ENCODE peak calls at places on chromosome 10, in eight cellular contexts. I is GM23338, U is H1, K is K562, F is HepG2, A is HCT116, W is endothelial cell of umbilical vein, Z is GM12878. T is an unnamed sample.

GRCh38 chr10:14160299-14160698 is 170.4 kb downstream of the FRMD4A start:
- DNase-seq in I (no peak), U (no peak), K (no peak), F (no peak), A (no peak), W (no peak), Z (no peak), T (no peak)

GRCh38 chr10:80611481-80611880 is 73.8 kb downstream of the SH2D4B start:
- DNase-seq in I (no peak), U (no peak), K (no peak), F (no peak), A (no peak), W (no peak), Z (no peak), T (no peak)

GRCh38 chr10:32253300-32253699 is 93.7 kb downstream of the EPC1 start:
- DNase-seq in I (no peak), U (peak), K (peak), F (no peak), A (peak), W (no peak), Z (no peak), T (no peak)

GRCh38 chr10:31864834-31865518 is 63.7 kb downstream of the ARHGAP12 start:
- DNase-seq in I (peak), U (no peak), K (no peak), F (peak), A (no peak), W (peak), Z (no peak), T (no peak)

GRCh38 chr10:3068968-3069737 is 1.8 kb downstream of the PFKP start:
- DNase-seq in I (peak), U (no peak), K (peak), F (no peak), A (no peak), W (no peak), Z (no peak), T (no peak)

GRCh38 chr10:47283101-47283630 is 16.8 kb upstream of the GDF10 start:
- DNase-seq in I (no peak), U (no peak), K (no peak), F (no peak), A (no peak), W (no peak), Z (no peak), T (no peak)

GRCh38 chr10:104732222-104732621 is 91.1 kb downstream of the SORCS3 start:
- DNase-seq in I (no peak), U (no peak), K (no peak), F (no peak), A (no peak), W (no peak), Z (no peak), T (no peak)

GRCh38 chr10:87973635-87974034 is 110.2 kb downstream of the PTEN start:
- DNase-seq in I (peak), U (no peak), K (no peak), F (no peak), A (no peak), W (no peak), Z (no peak), T (no peak)

GRCh38 chr10:34097682-34098081 is 717.4 kb downstream of the PARD3 start:
- DNase-seq in I (no peak), U (no peak), K (no peak), F (no peak), A (no peak), W (no peak), Z (no peak), T (no peak)

GRCh38 chr10:126218778-126219649 is 169.3 kb downstream of the ADAM12 start:
- DNase-seq in I (no peak), U (no peak), K (no peak), F (no peak), A (no peak), W (no peak), Z (no peak), T (no peak)

GRCh38 chr10:93576888-93577287 is 10.4 kb downstream of the FFAR4 start:
- DNase-seq in I (no peak), U (no peak), K (no peak), F (no peak), A (no peak), W (no peak), Z (no peak), T (no peak)

GRCh38 chr10:132532784-132533560 is 4.6 kb upstream of the INPP5A start:
- DNase-seq in I (no peak), U (no peak), K (no peak), F (no peak), A (peak), W (no peak), Z (no peak), T (no peak)

GRCh38 chr10:68792115-68792514 is 35.2 kb upstream of the STOX1 start:
- DNase-seq in I (peak), U (no peak), K (no peak), F (no peak), A (no peak), W (peak), Z (no peak), T (no peak)

GRCh38 chr10:67933199-67933598 is 48.7 kb downstream of the SIRT1 start:
- DNase-seq in I (no peak), U (no peak), K (no peak), F (no peak), A (no peak), W (no peak), Z (no peak), T (no peak)

GRCh38 chr10:33279791-33280190 is 54.7 kb downstream of the NRP1 start:
- DNase-seq in I (no peak), U (no peak), K (no peak), F (no peak), A (no peak), W (no peak), Z (no peak), T (no peak)

GRCh38 chr10:102416181-102417094 is 2.1 kb downstream of the PSD start:
- DNase-seq in I (no peak), U (no peak), K (no peak), F (no peak), A (no peak), W (no peak), Z (no peak), T (no peak)

GRCh38 chr10:89404082-89404481 is 10.3 kb upstream of the IFIT5 start:
- DNase-seq in I (no peak), U (peak), K (peak), F (no peak), A (no peak), W (no peak), Z (no peak), T (no peak)

GRCh38 chr10:132466520-132467463 is 69.8 kb downstream of the PWWP2B start:
- DNase-seq in I (no peak), U (no peak), K (no peak), F (no peak), A (no peak), W (no peak), Z (no peak), T (no peak)

GRCh38 chr10:28592953-28593352 is 60.0 kb downstream of the WAC start:
- DNase-seq in I (no peak), U (no peak), K (peak), F (peak), A (peak), W (peak), Z (no peak), T (no peak)

GRCh38 chr10:63548860-63549259 is 27.7 kb downstream of the REEP3 start:
- DNase-seq in I (no peak), U (no peak), K (no peak), F (no peak), A (no peak), W (no peak), Z (no peak), T (no peak)

GRCh38 chr10:68666280-68666760 is 54.7 kb upstream of the CCAR1 start:
- DNase-seq in I (no peak), U (no peak), K (no peak), F (no peak), A (no peak), W (peak), Z (no peak), T (no peak)

GRCh38 chr10:116889066-116889465 is 39.8 kb downstream of the ENO4 start:
- DNase-seq in I (no peak), U (no peak), K (no peak), F (no peak), A (no peak), W (no peak), Z (no peak), T (no peak)

GRCh38 chr10:48564466-48565150 is 40.3 kb downstream of the ARHGAP22 start:
- DNase-seq in I (no peak), U (no peak), K (no peak), F (no peak), A (no peak), W (no peak), Z (no peak), T (no peak)

GRCh38 chr10:6114758-6115410 is 26.1 kb downstream of the RBM17 start:
- DNase-seq in I (no peak), U (no peak), K (no peak), F (no peak), A (no peak), W (peak), Z (no peak), T (no peak)

GRCh38 chr10:65751896-65752295 is 1173.9 kb upstream of the LRRTM3 start:
- DNase-seq in I (no peak), U (no peak), K (no peak), F (no peak), A (no peak), W (no peak), Z (no peak), T (no peak)

GRCh38 chr10:78812571-78813318 is 256.0 kb upstream of the ZMIZ1 start:
- DNase-seq in I (no peak), U (no peak), K (no peak), F (no peak), A (no peak), W (no peak), Z (no peak), T (no peak)

GRCh38 chr10:74047304-74047703 is 49.4 kb downstream of the VCL start:
- DNase-seq in I (no peak), U (no peak), K (no peak), F (no peak), A (no peak), W (no peak), Z (no peak), T (no peak)

GRCh38 chr10:6044651-6045599 is 17.2 kb downstream of the IL2RA start:
- DNase-seq in I (no peak), U (peak), K (no peak), F (no peak), A (no peak), W (no peak), Z (no peak), T (no peak)

GRCh38 chr10:112793197-112793921 is 156.7 kb upstream of the TCF7L2 start:
- DNase-seq in I (no peak), U (peak), K (no peak), F (no peak), A (no peak), W (no peak), Z (no peak), T (no peak)

GRCh38 chr10:110699859-110700468 is 55.8 kb downstream of the RBM20 start:
- DNase-seq in I (no peak), U (no peak), K (no peak), F (no peak), A (no peak), W (no peak), Z (no peak), T (no peak)

GRCh38 chr10:24707445-24707844 is 16.2 kb downstream of the ARHGAP21 start:
- DNase-seq in I (no peak), U (no peak), K (peak), F (no peak), A (no peak), W (no peak), Z (no peak), T (no peak)

GRCh38 chr10:76871697-76872295 is 765.8 kb downstream of the KCNMA1 start:
- DNase-seq in I (no peak), U (no peak), K (no peak), F (no peak), A (no peak), W (no peak), Z (peak), T (no peak)

GRCh38 chr10:84665883-84666463 is 337.6 kb downstream of the CCSER2 start:
- DNase-seq in I (peak), U (peak), K (peak), F (peak), A (peak), W (no peak), Z (no peak), T (no peak)

GRCh38 chr10:36479073-36479472 is 646.3 kb upstream of the ANKRD30A start:
- DNase-seq in I (no peak), U (no peak), K (no peak), F (no peak), A (no peak), W (no peak), Z (no peak), T (no peak)
- TF ChIP-seq EZH2 in I (no peak), U (no peak), K (no peak), F (no peak), A (no peak), W (no peak), Z (no peak), T (no peak)

GRCh38 chr10:98340946-98341345 is 73.0 kb upstream of the LOXL4 start:
- DNase-seq in I (no peak), U (no peak), K (no peak), F (no peak), A (no peak), W (no peak), Z (no peak), T (no peak)
- TF ChIP-seq POLR2AphosphoS5 in I (no peak), U (no peak), K (no peak), F (no peak), A (no peak), W (no peak), Z (no peak), T (no peak)

DNA sequence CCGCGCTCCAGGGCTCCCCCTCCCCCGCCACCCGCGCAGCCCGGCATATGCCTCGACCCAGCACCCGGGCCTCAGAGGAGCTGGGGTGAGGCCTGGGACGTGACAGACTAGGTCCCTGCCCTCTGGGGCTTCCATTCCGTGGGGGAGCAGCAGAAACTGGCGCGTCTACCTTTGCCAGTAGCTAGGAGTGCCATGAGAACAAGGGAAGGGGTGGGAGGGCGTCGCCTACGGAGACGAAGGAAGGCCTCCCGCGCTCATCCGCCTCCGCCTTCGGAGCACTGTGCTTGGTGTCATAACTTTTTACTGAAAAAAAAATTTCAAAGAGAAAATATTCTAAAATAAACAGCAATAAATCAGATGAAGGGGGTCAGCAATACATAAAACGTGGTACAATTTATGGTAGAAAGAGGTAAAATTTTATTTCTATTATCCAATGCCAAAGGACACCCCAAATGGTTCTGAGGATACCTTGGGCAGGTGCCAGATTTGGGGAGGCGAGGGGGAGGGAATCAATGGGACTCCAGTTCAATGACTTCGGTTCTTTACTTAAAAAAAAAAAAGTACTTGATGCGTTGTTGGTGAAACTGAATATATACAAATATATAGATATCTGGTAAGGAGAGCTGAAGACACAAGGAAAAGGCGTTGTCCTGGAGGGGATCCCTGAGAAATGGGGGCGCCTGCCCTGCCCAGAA is 35.1 kb upstream of the GRID1 start:
- DNase-seq in I (peak), U (peak), K (no peak), F (no peak), A (no peak), W (no peak), Z (no peak), T (no peak)
- TF ChIP-seq EZH2 in I (peak), U (peak), K (no peak), F (no peak), A (no peak), W (peak), Z (no peak), T (no peak)

GRCh38 chr10:71326464-71326881 is 7.4 kb downstream of the SLC29A3 start:
- DNase-seq in I (no peak), U (no peak), K (no peak), F (no peak), A (no peak), W (no peak), Z (no peak), T (no peak)
- TF ChIP-seq POLR2AphosphoS5 in I (no peak), U (no peak), K (no peak), F (no peak), A (no peak), W (no peak), Z (no peak), T (no peak)

GRCh38 chr10:123148414-123149161 is 652 bp downstream of the HMX2 start:
- DNase-seq in I (peak), U (peak), K (no peak), F (no peak), A (no peak), W (no peak), Z (no peak), T (no peak)
- TF ChIP-seq EZH2 in I (peak), U (no peak), K (no peak), F (peak), A (no peak), W (peak), Z (no peak), T (no peak)

GRCh38 chr10:124455441-124455840 is 5.6 kb upstream of the NKX1-2 start:
- DNase-seq in I (no peak), U (no peak), K (no peak), F (no peak), A (no peak), W (no peak), Z (no peak), T (no peak)
- TF ChIP-seq POLR2AphosphoS5 in I (no peak), U (no peak), K (no peak), F (no peak), A (no peak), W (no peak), Z (no peak), T (no peak)

GRCh38 chr10:123145542-123146012 is 2.4 kb upstream of the HMX2 start:
- DNase-seq in I (peak), U (no peak), K (no peak), F (no peak), A (no peak), W (no peak), Z (no peak), T (no peak)

GRCh38 chr10:123147635-123148413 is at the start of gene HMX2:
- DNase-seq in I (peak), U (peak), K (peak), F (peak), A (no peak), W (no peak), Z (no peak), T (no peak)

GRCh38 chr10:123146892-123147634 is 873 bp upstream of the HMX2 start:
- DNase-seq in I (no peak), U (no peak), K (no peak), F (peak), A (no peak), W (no peak), Z (no peak), T (no peak)

GRCh38 chr10:123144697-123145541 is 3.0 kb upstream of the HMX2 start:
- DNase-seq in I (peak), U (peak), K (peak), F (no peak), A (no peak), W (no peak), Z (no peak), T (no peak)

DNA sequence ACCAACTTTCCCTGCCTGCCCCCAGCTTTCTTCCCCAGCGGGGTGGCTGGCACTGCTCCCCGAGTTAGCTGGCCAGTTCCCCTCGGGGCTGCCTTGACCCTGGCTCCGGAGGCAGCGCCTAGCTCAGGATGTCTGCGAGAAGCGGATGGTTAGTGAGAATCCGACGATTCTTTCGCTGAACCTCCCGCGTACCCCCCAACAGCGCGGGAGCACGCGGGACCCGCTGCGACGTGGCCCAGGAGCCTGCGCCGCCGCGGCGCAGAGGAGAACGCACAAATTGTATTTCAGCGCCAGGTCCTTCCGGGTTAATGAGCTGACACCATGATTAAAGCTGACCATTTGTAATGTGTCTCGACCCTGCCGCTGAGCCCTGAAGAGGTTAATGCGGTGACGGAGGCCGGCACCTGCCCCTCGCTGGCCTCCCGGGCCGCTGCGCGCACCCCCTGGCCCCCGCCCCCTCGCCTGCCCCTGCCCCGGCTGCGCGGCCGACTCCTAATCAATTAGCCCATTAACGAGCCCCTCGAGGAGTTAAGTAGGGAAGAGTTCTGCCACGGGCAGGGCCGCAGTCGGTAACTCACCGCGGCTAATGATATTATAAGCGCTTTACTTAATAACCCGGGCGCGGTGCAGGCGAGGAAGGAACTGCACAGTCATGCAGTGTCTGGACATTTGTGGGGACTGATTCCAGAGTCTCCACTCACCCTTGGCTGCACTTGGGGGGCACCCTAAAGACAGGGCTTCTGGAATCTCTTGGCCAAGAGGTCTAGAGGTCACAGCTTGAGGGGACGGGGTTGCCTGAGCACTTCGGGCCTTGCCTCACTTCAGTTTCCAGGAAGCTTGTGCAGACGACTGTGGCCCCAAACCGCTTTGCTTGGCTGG is 1.7 kb upstream of the HMX2 start:
- DNase-seq in I (peak), U (no peak), K (no peak), F (no peak), A (no peak), W (no peak), Z (no peak), T (no peak)
- TF ChIP-seq EZH2 in I (peak), U (peak), K (no peak), F (no peak), A (no peak), W (peak), Z (no peak), T (no peak)

T was measured in SK-N-MC.